ENCODE peak calls at places on chromosomes 1 and 21, in eight cellular contexts. E is NB4; O is IMR-90; C is AG09319; F is activated CD8-positive, alpha-beta T cell treated with anti-CD3 and anti-CD28 coated beads for 36 hours; Z is heart right ventricle; L is right atrium auricular region; Q is B cell. J is an unnamed sample.

GRCh38 chr1:27298632-27299384 is 23.2 kb upstream of the TMEM222 start:
- DNase-seq in E (no peak), O (no peak), C (no peak), F (no peak), Z (no peak), L (no peak), Q (no peak), J (no peak)

GRCh38 chr1:20682571-20683236 is 21.5 kb upstream of the DDOST start:
- DNase-seq in E (no peak), O (no peak), C (no peak), F (no peak), Z (peak), L (no peak), Q (no peak), J (no peak)

GRCh38 chr1:9427388-9427787 is 111.9 kb upstream of the SLC25A33 start:
- DNase-seq in E (no peak), O (no peak), C (no peak), F (no peak), Z (no peak), L (no peak), Q (no peak), J (no peak)

GRCh38 chr1:3910049-3910731 is 10.1 kb upstream of the C1orf174 start:
- DNase-seq in E (no peak), O (no peak), C (no peak), F (no peak), Z (no peak), L (no peak), Q (no peak), J (no peak)

GRCh38 chr1:8047686-8048522 is 21.8 kb upstream of the ERRFI1 start:
- DNase-seq in E (peak), O (peak), C (peak), F (no peak), Z (no peak), L (no peak), Q (no peak), J (no peak)

GRCh38 chr1:154669464-154670282 is 61.7 kb upstream of the ADAR start:
- DNase-seq in E (peak), O (peak), C (peak), F (peak), Z (peak), L (peak), Q (peak), J (peak)

GRCh38 chr1:27891196-27891889 is 19.0 kb downstream of the THEMIS2 start:
- DNase-seq in E (no peak), O (no peak), C (no peak), F (peak), Z (no peak), L (no peak), Q (peak), J (peak)

GRCh38 chr1:180924939-180925338 is 12.2 kb downstream of the KIAA1614 start:
- DNase-seq in E (no peak), O (no peak), C (no peak), F (no peak), Z (peak), L (no peak), Q (no peak), J (no peak)

GRCh38 chr1:1118011-1118892 is 2.4 kb upstream of the C1orf159 start:
- DNase-seq in E (no peak), O (no peak), C (no peak), F (no peak), Z (no peak), L (no peak), Q (no peak), J (no peak)

GRCh38 chr1:234898455-234899033 is 230.1 kb downstream of the TOMM20 start:
- DNase-seq in E (no peak), O (no peak), C (no peak), F (no peak), Z (no peak), L (no peak), Q (no peak), J (no peak)

GRCh38 chr1:23798662-23799142 is 1.9 kb downstream of the GALE start:
- DNase-seq in E (peak), O (no peak), C (no peak), F (peak), Z (no peak), L (no peak), Q (no peak), J (no peak)

GRCh38 chr1:23797478-23798448 is 2.8 kb downstream of the GALE start:
- DNase-seq in E (no peak), O (no peak), C (no peak), F (no peak), Z (no peak), L (no peak), Q (no peak), J (no peak)

GRCh38 chr1:23795676-23796465 is 4.7 kb downstream of the GALE start:
- DNase-seq in E (no peak), O (no peak), C (no peak), F (no peak), Z (no peak), L (no peak), Q (no peak), J (no peak)

GRCh38 chr1:23799255-23799569 is 1.3 kb downstream of the GALE start:
- DNase-seq in E (no peak), O (no peak), C (no peak), F (no peak), Z (no peak), L (no peak), Q (no peak), J (no peak)

DNA sequence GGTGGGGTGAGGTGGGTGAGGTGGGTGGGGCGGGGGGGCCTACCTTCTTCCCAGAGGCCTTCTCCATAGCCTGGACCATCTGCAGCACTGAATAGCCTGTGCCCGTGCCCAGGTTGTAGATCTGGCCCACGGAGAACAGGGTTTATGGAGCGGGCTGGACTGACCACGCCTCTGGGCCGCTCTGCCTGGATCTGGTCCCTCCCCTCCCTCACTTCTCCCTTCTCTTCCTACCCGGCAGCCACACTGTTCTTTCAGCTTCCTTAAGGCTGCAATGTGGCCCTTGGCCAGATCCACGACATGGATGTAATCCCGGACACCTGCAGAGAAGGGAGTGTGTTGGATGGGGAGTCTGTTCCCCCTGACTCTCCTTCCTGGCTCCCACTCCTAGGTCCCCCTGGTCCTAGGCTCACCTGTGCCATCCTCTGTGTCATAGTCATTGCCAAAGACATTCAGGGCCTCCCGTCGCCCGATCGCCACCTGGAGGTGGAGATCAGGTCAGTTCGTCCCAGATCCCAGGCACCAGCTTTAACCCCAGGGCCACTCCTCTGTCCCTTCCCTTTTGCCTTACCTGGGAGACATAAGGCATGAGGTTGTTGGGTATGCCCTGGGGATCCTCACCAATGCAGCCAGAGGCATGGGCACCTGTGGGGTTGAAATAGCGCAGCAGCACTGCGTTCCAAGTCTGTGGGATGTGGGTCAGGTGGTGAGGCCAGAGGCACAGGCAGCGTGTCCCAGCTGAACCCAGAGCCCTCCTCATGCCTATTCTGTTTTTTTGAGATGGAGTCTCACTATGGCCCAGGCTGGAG is 3.9 kb downstream of the GALE start:
- DNase-seq in E (no peak), O (no peak), C (no peak), F (no peak), Z (no peak), L (no peak), Q (no peak), J (no peak)
- TF ChIP-seq CTCF in E (no peak), O (no peak), C (no peak), F (no peak), Z (no peak), L (no peak), Q (no peak), J (no peak)

DNA sequence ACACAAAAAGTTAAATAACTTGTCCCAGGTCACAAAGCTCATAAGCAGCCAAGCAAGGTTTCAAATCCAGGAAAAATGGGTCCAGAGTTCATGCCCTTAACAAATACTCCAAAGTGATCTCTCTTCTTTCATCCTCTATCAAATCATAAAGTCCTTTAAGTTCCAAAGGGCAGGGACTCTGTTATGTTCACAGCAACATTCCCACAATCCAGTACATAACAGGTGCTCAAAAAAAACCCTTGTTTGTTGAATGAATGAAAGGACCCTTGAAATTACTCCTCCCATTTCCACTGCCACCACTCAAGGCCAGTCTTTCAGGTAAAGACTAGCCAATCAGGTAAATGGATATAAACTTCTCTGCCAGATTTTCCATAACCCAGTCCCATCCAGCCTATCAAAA is 2.7 kb downstream of the ABL2 start:
- DNase-seq in E (no peak), O (no peak), C (no peak), F (no peak), Z (no peak), L (no peak), Q (no peak), J (no peak)
- TF ChIP-seq CTCF in E (no peak), O (no peak), C (no peak), F (no peak), Z (no peak), L (no peak), Q (no peak), J (no peak)

DNA sequence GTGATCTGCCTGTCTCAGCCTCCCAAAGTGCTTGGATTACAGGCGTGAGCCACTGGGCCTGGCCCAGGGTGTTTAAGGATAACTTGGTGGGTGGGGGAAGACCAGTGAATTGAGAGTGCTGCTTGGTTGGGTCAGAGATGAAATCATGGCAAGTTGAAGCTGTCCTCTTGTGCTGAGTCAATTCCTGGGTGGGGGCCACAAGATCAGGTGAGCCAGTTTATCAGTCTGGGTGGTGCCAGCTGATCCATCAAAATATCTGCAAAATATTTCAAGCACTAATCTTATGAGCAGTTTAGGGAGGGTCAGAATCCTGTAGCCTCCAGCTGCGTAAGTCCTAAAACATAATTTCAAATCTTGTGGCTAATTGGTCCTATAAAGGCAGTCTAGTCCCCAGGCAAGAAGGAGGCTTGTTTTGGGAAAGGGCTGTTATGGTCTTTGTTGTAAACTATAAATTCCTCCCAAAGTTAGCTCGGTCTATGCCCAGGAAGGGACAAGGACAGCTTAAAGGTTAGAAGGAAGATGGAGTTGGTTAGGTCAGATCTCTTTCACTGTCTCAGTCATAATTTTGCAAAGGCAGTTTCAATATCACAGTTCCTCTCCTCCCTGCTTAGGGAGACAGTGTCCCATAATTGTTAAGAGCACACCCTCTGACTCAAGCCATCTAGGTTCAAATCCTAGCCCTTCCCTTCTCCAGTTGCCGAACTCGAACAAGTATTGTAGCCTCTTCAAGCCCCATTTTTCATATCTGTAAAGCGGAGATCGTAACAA is 66.8 kb upstream of the BACH1 start:
- DNase-seq in E (no peak), O (no peak), C (no peak), F (peak), Z (no peak), L (no peak), Q (no peak), J (no peak)
- TF ChIP-seq CTCF in E (no peak), O (no peak), C (no peak), F (no peak), Z (no peak), L (no peak), Q (no peak), J (no peak)

DNA sequence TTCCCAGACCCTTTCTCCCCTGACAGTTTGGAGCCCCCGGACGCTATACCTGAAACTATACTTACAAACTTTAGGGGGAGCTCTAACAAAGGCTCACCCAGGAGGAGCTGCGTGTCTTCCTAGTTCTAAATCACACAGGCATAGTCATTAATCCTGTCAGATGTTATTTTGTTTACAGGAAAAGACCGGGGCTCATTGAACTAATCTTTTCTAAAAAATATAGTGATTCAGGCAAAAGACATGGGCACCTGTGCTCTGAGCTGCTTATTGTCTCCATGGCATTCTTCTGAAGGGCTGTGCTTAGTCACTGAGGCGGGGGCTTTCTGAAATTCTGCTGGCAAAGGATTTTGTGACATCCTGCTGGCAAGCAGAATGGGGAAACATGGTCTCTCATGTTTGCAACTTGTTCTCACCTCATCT is 1577.0 kb downstream of the NCAM2 start:
- DNase-seq in E (peak), O (no peak), C (no peak), F (peak), Z (no peak), L (no peak), Q (no peak), J (no peak)
- TF ChIP-seq CTCF in E (peak), O (no peak), C (no peak), F (peak), Z (peak), L (peak), Q (peak), J (no peak)

GRCh38 chr1:223244366-223245103 is 101.5 kb upstream of the TLR5 start:
- DNase-seq in E (peak), O (peak), C (no peak), F (peak), Z (no peak), L (no peak), Q (no peak), J (no peak)
- TF ChIP-seq CTCF in E (peak), O (peak), C (peak), F (peak), Z (peak), L (peak), Q (no peak), J (peak)

GRCh38 chr21:46424062-46424591 is 34.6 kb upstream of the DIP2A start:
- DNase-seq in E (no peak), O (no peak), C (no peak), F (peak), Z (no peak), L (no peak), Q (no peak), J (no peak)
- TF ChIP-seq CTCF in E (no peak), O (no peak), C (no peak), F (no peak), Z (no peak), L (no peak), Q (no peak), J (no peak)

GRCh38 chr1:59952065-59952464 is 25.5 kb upstream of the CYP2J2 start:
- DNase-seq in E (no peak), O (peak), C (no peak), F (no peak), Z (no peak), L (no peak), Q (no peak), J (no peak)
- TF ChIP-seq CTCF in E (no peak), O (no peak), C (no peak), F (no peak), Z (no peak), L (no peak), Q (no peak), J (no peak)

J was measured in GM10248.